ENCODE peak calls at places on chromosomes 2 and 18, in six cellular contexts. One of them, this sample, is unnamed.

GRCh38 chr18:77129150-77129551 is 3.4 kb downstream of the MBP start:
- DNase-seq in mesenchymal stem cell: peak
- DNase-seq in IMR-90: peak
- DNase-seq in neuronal stem cell: no peak
- DNase-seq in H1: no peak
- DNase-seq in H9: no peak
- DNase-seq in this sample: no peak

GRCh38 chr2:20596193-20596972 is 54.5 kb downstream of the HS1BP3 start:
- DNase-seq in neuronal stem cell: no peak
- DNase-seq in H1: no peak
- DNase-seq in H9: no peak
- DNase-seq in IMR-90: no peak
- DNase-seq in mesenchymal stem cell: peak
- DNase-seq in this sample: no peak

GRCh38 chr18:45589559-45590041 is 25.7 kb upstream of the SLC14A2 start:
- DNase-seq in mesenchymal stem cell: no peak
- DNase-seq in H1: no peak
- DNase-seq in neuronal stem cell: no peak
- DNase-seq in IMR-90: peak
- DNase-seq in H9: no peak
- DNase-seq in this sample: no peak

GRCh38 chr18:69880083-69880482 is 67.6 kb downstream of the CD226 start:
- DNase-seq in IMR-90: no peak
- DNase-seq in H1: no peak
- DNase-seq in mesenchymal stem cell: no peak
- DNase-seq in neuronal stem cell: no peak
- DNase-seq in H9: no peak
- DNase-seq in this sample: no peak

GRCh38 chr2:88903744-88904353 is 212.4 kb downstream of the RPIA start:
- DNase-seq in neuronal stem cell: peak
- DNase-seq in IMR-90: peak
- DNase-seq in H9: no peak
- DNase-seq in H1: no peak
- DNase-seq in mesenchymal stem cell: peak
- DNase-seq in this sample: peak

GRCh38 chr2:166610180-166610919 is 116.3 kb upstream of the SCN7A start:
- DNase-seq in IMR-90: no peak
- DNase-seq in mesenchymal stem cell: no peak
- DNase-seq in neuronal stem cell: no peak
- DNase-seq in H9: peak
- DNase-seq in H1: no peak
- DNase-seq in this sample: no peak

GRCh38 chr2:200301953-200302628 is 4.4 kb upstream of the SPATS2L start:
- DNase-seq in mesenchymal stem cell: no peak
- DNase-seq in H1: no peak
- DNase-seq in IMR-90: peak
- DNase-seq in neuronal stem cell: no peak
- DNase-seq in H9: no peak
- DNase-seq in this sample: no peak

GRCh38 chr18:29076645-29077044 is 899.7 kb upstream of the CDH2 start:
- DNase-seq in H1: no peak
- DNase-seq in H9: no peak
- DNase-seq in neuronal stem cell: no peak
- DNase-seq in mesenchymal stem cell: no peak
- DNase-seq in IMR-90: no peak
- DNase-seq in this sample: no peak

GRCh38 chr2:119792907-119793312 is 33.2 kb downstream of the PTPN4 start:
- DNase-seq in H9: peak
- DNase-seq in mesenchymal stem cell: no peak
- DNase-seq in IMR-90: no peak
- DNase-seq in neuronal stem cell: no peak
- DNase-seq in H1: peak
- DNase-seq in this sample: no peak

GRCh38 chr2:71749671-71750101 is 296.3 kb downstream of the DYSF start:
- DNase-seq in H1: no peak
- DNase-seq in H9: no peak
- DNase-seq in neuronal stem cell: no peak
- DNase-seq in IMR-90: peak
- DNase-seq in mesenchymal stem cell: peak
- DNase-seq in this sample: peak

GRCh38 chr18:332007-332406 is 64.2 kb upstream of the THOC1 start:
- DNase-seq in neuronal stem cell: no peak
- DNase-seq in mesenchymal stem cell: peak
- DNase-seq in H9: no peak
- DNase-seq in IMR-90: no peak
- DNase-seq in H1: no peak
- DNase-seq in this sample: no peak

GRCh38 chr18:51342815-51343214 is 145.3 kb upstream of the MEX3C start:
- DNase-seq in H9: no peak
- DNase-seq in neuronal stem cell: no peak
- DNase-seq in IMR-90: peak
- DNase-seq in H1: no peak
- DNase-seq in mesenchymal stem cell: peak
- DNase-seq in this sample: peak

GRCh38 chr18:9147440-9148238 is 11.1 kb downstream of the ANKRD12 start:
- DNase-seq in mesenchymal stem cell: peak
- DNase-seq in H1: no peak
- DNase-seq in neuronal stem cell: no peak
- DNase-seq in H9: peak
- DNase-seq in IMR-90: peak
- DNase-seq in this sample: peak

GRCh38 chr2:224126459-224126858 is 87.4 kb upstream of the SERPINE2 start:
- DNase-seq in H9: no peak
- DNase-seq in IMR-90: no peak
- DNase-seq in H1: no peak
- DNase-seq in neuronal stem cell: no peak
- DNase-seq in mesenchymal stem cell: no peak
- DNase-seq in this sample: no peak

GRCh38 chr2:135773319-135773718 is 31.7 kb downstream of the UBXN4 start:
- DNase-seq in IMR-90: no peak
- DNase-seq in H9: no peak
- DNase-seq in H1: no peak
- DNase-seq in mesenchymal stem cell: no peak
- DNase-seq in neuronal stem cell: no peak
- DNase-seq in this sample: no peak

GRCh38 chr2:55137024-55137958 is 87.0 kb upstream of the RTN4 start:
- DNase-seq in H9: peak
- DNase-seq in IMR-90: no peak
- DNase-seq in H1: no peak
- DNase-seq in neuronal stem cell: no peak
- DNase-seq in mesenchymal stem cell: no peak
- DNase-seq in this sample: peak

GRCh38 chr2:113164930-113165585 is 8.7 kb upstream of the PSD4 start:
- DNase-seq in H1: no peak
- DNase-seq in IMR-90: no peak
- DNase-seq in H9: peak
- DNase-seq in mesenchymal stem cell: no peak
- DNase-seq in neuronal stem cell: no peak
- DNase-seq in this sample: peak

GRCh38 chr2:206876176-206876575 is 63.1 kb upstream of the CPO start:
- DNase-seq in H9: no peak
- DNase-seq in IMR-90: no peak
- DNase-seq in H1: no peak
- DNase-seq in neuronal stem cell: peak
- DNase-seq in mesenchymal stem cell: no peak
- DNase-seq in this sample: peak

GRCh38 chr2:151268085-151268484 is 6.4 kb upstream of the RBM43 start:
- DNase-seq in H9: no peak
- DNase-seq in H1: no peak
- DNase-seq in IMR-90: no peak
- DNase-seq in mesenchymal stem cell: no peak
- DNase-seq in neuronal stem cell: no peak
- DNase-seq in this sample: no peak

GRCh38 chr2:28375236-28375635 is 17.4 kb upstream of the FOSL2 start:
- DNase-seq in mesenchymal stem cell: no peak
- DNase-seq in neuronal stem cell: no peak
- DNase-seq in H9: no peak
- DNase-seq in IMR-90: no peak
- DNase-seq in H1: no peak
- DNase-seq in this sample: no peak

GRCh38 chr18:50706199-50706598 is 113.6 kb downstream of the MRO start:
- DNase-seq in IMR-90: no peak
- DNase-seq in mesenchymal stem cell: no peak
- DNase-seq in neuronal stem cell: no peak
- DNase-seq in H1: no peak
- DNase-seq in H9: no peak
- DNase-seq in this sample: no peak

GRCh38 chr2:241563981-241564595 is 5.5 kb downstream of the BOK start:
- DNase-seq in H9: peak
- DNase-seq in H1: no peak
- DNase-seq in mesenchymal stem cell: no peak
- DNase-seq in IMR-90: no peak
- DNase-seq in neuronal stem cell: no peak
- DNase-seq in this sample: peak

GRCh38 chr2:154470386-154470785 is 228.1 kb upstream of the KCNJ3 start:
- DNase-seq in IMR-90: no peak
- DNase-seq in H1: no peak
- DNase-seq in neuronal stem cell: no peak
- DNase-seq in mesenchymal stem cell: no peak
- DNase-seq in H9: no peak
- DNase-seq in this sample: no peak

GRCh38 chr2:230161180-230161579 is 58.6 kb downstream of the SP110 start:
- DNase-seq in H1: no peak
- DNase-seq in mesenchymal stem cell: peak
- DNase-seq in IMR-90: peak
- DNase-seq in neuronal stem cell: no peak
- DNase-seq in H9: no peak
- DNase-seq in this sample: peak

GRCh38 chr18:50803579-50803978 is 16.2 kb downstream of the MRO start:
- DNase-seq in neuronal stem cell: no peak
- DNase-seq in mesenchymal stem cell: no peak
- DNase-seq in IMR-90: no peak
- DNase-seq in H1: no peak
- DNase-seq in H9: no peak
- DNase-seq in this sample: peak

GRCh38 chr2:160419776-160420521 is 73.7 kb downstream of the RBMS1 start:
- DNase-seq in mesenchymal stem cell: peak
- DNase-seq in IMR-90: peak
- DNase-seq in H1: no peak
- DNase-seq in H9: no peak
- DNase-seq in neuronal stem cell: no peak
- DNase-seq in this sample: no peak

GRCh38 chr2:48865704-48866103 is 110.2 kb upstream of the LHCGR start:
- DNase-seq in neuronal stem cell: no peak
- DNase-seq in H1: no peak
- DNase-seq in H9: no peak
- DNase-seq in IMR-90: no peak
- DNase-seq in mesenchymal stem cell: no peak
- DNase-seq in this sample: no peak

GRCh38 chr18:33937270-33937816 is 287.4 kb downstream of the NOL4 start:
- DNase-seq in mesenchymal stem cell: no peak
- DNase-seq in H1: no peak
- DNase-seq in IMR-90: no peak
- DNase-seq in neuronal stem cell: no peak
- DNase-seq in H9: no peak
- DNase-seq in this sample: no peak

GRCh38 chr2:21011876-21012556 is 31.9 kb downstream of the APOB start:
- DNase-seq in IMR-90: no peak
- DNase-seq in neuronal stem cell: no peak
- DNase-seq in H1: no peak
- DNase-seq in H9: no peak
- DNase-seq in mesenchymal stem cell: no peak
- DNase-seq in this sample: no peak

GRCh38 chr2:127681288-127681771 is 6.0 kb upstream of the LIMS2 start:
- DNase-seq in neuronal stem cell: no peak
- DNase-seq in IMR-90: no peak
- DNase-seq in H1: no peak
- DNase-seq in H9: peak
- DNase-seq in mesenchymal stem cell: no peak
- DNase-seq in this sample: no peak

GRCh38 chr18:51425889-51426288 is 228.4 kb upstream of the MEX3C start:
- DNase-seq in IMR-90: no peak
- DNase-seq in neuronal stem cell: no peak
- DNase-seq in H1: no peak
- DNase-seq in mesenchymal stem cell: peak
- DNase-seq in H9: no peak
- DNase-seq in this sample: no peak

GRCh38 chr2:227823922-227824321 is 10.3 kb downstream of the CCL20 start:
- DNase-seq in H1: no peak
- DNase-seq in neuronal stem cell: no peak
- DNase-seq in mesenchymal stem cell: no peak
- DNase-seq in H9: no peak
- DNase-seq in IMR-90: no peak
- DNase-seq in this sample: no peak

GRCh38 chr2:1859671-1860450 is 115.5 kb upstream of the PXDN start:
- DNase-seq in neuronal stem cell: no peak
- DNase-seq in H1: no peak
- DNase-seq in mesenchymal stem cell: no peak
- DNase-seq in IMR-90: no peak
- DNase-seq in H9: no peak
- DNase-seq in this sample: no peak

GRCh38 chr2:217693363-217693762 is 309.4 kb downstream of the TNS1 start:
- DNase-seq in H9: no peak
- DNase-seq in neuronal stem cell: no peak
- DNase-seq in H1: no peak
- DNase-seq in mesenchymal stem cell: no peak
- DNase-seq in IMR-90: no peak
- DNase-seq in this sample: peak
- H4K91ac ChIP-seq in H9: no peak
- H4K91ac ChIP-seq in neuronal stem cell: no peak
- H4K91ac ChIP-seq in H1: no peak
- H4K91ac ChIP-seq in mesenchymal stem cell: no peak
- H4K91ac ChIP-seq in IMR-90: peak
- H4K91ac ChIP-seq in this sample: no peak

GRCh38 chr18:48470484-48471180 is 61.4 kb upstream of the ZBTB7C start:
- DNase-seq in mesenchymal stem cell: peak
- DNase-seq in H1: no peak
- DNase-seq in neuronal stem cell: no peak
- DNase-seq in H9: no peak
- DNase-seq in IMR-90: no peak
- DNase-seq in this sample: no peak
- H3K9ac ChIP-seq in mesenchymal stem cell: peak
- H3K9ac ChIP-seq in H1: no peak
- H3K9ac ChIP-seq in neuronal stem cell: no peak
- H3K9ac ChIP-seq in H9: no peak
- H3K9ac ChIP-seq in IMR-90: no peak
- H3K9ac ChIP-seq in this sample: no peak

DNA sequence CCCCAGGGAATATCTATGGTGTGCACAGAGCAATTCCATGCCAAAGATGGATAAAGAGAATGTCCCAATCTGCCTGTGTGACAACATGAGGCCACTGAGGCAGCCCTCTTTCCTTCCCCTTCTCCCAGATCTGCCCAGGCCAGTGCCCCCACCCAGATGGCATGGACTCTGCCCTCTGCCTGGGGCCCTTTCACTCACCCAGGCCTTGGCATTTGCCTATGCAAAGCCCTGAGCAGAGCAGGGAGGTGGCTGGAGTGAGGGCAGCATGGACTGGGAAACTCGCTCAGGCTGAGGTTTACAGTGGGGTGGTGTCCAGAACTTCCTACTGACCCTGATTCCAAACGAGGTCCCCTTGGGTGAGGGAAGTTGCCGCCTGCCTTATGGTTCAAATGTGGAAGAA is 8.8 kb downstream of the SH2D6 start:
- DNase-seq in mesenchymal stem cell: no peak
- DNase-seq in IMR-90: no peak
- DNase-seq in H1: no peak
- DNase-seq in neuronal stem cell: no peak
- DNase-seq in H9: no peak
- DNase-seq in this sample: no peak
- H4K91ac ChIP-seq in mesenchymal stem cell: no peak
- H4K91ac ChIP-seq in IMR-90: no peak
- H4K91ac ChIP-seq in H1: no peak
- H4K91ac ChIP-seq in neuronal stem cell: no peak
- H4K91ac ChIP-seq in H9: no peak
- H4K91ac ChIP-seq in this sample: no peak

GRCh38 chr18:12861637-12862036 is 22.4 kb downstream of the PTPN2 start:
- DNase-seq in IMR-90: no peak
- DNase-seq in mesenchymal stem cell: no peak
- DNase-seq in H1: no peak
- DNase-seq in H9: no peak
- DNase-seq in neuronal stem cell: no peak
- DNase-seq in this sample: no peak
- H3K9ac ChIP-seq in IMR-90: no peak
- H3K9ac ChIP-seq in mesenchymal stem cell: no peak
- H3K9ac ChIP-seq in H1: no peak
- H3K9ac ChIP-seq in H9: no peak
- H3K9ac ChIP-seq in neuronal stem cell: no peak
- H3K9ac ChIP-seq in this sample: no peak

This sample was measured in trophoblast cell.